ENCODE peak calls at places on chromosomes 6 and 20, in four cellular contexts. X, A, W and P are unnamed samples.

GRCh38 chr6:34027445-34027936 is 118.4 kb downstream of the GRM4 start:
- DNase-seq in X (peak), A (peak), W (peak), P (no peak)

GRCh38 chr6:53960311-53960710 is 150.9 kb upstream of the MLIP start:
- DNase-seq in X (no peak), A (no peak), W (peak), P (no peak)

GRCh38 chr6:52893221-52893620 is 16.3 kb downstream of the GSTA3 start:
- DNase-seq in X (no peak), A (no peak), W (no peak), P (no peak)

GRCh38 chr6:144624246-144624645 is 339.1 kb downstream of the UTRN start:
- DNase-seq in X (no peak), A (no peak), W (no peak), P (no peak)

GRCh38 chr20:33005132-33005566 is 916 bp upstream of the SUN5 start:
- DNase-seq in X (no peak), A (no peak), W (no peak), P (no peak)

GRCh38 chr6:139736507-139736906 is 362.1 kb upstream of the CITED2 start:
- DNase-seq in X (no peak), A (no peak), W (no peak), P (no peak)

GRCh38 chr20:10802201-10802600 is 128.4 kb upstream of the JAG1 start:
- DNase-seq in X (no peak), A (no peak), W (no peak), P (no peak)

GRCh38 chr6:169827372-169827771 is 76.0 kb downstream of the ERMARD start:
- DNase-seq in X (no peak), A (no peak), W (no peak), P (peak)

GRCh38 chr20:13226367-13226766 is 5.3 kb downstream of the ISM1 start:
- DNase-seq in X (no peak), A (no peak), W (no peak), P (no peak)

GRCh38 chr20:45358282-45359068 is 4.5 kb upstream of the SYS1 start:
- DNase-seq in X (no peak), A (peak), W (peak), P (peak)

GRCh38 chr20:24837721-24838456 is 111.2 kb upstream of the CST7 start:
- DNase-seq in X (no peak), A (no peak), W (peak), P (no peak)

GRCh38 chr6:74087898-74088297 is 391.9 kb downstream of the CD109 start:
- DNase-seq in X (no peak), A (no peak), W (no peak), P (no peak)

GRCh38 chr6:34490390-34491090 is 24.7 kb downstream of the PACSIN1 start:
- DNase-seq in X (no peak), A (no peak), W (no peak), P (no peak)

GRCh38 chr6:144362042-144363018 is 77.2 kb downstream of the UTRN start:
- DNase-seq in X (no peak), A (no peak), W (no peak), P (no peak)

GRCh38 chr6:53659458-53659857 is 6.1 kb downstream of the KLHL31 start:
- DNase-seq in X (no peak), A (no peak), W (no peak), P (no peak)

GRCh38 chr20:52251137-52251700 is 59.6 kb upstream of the ZFP64 start:
- DNase-seq in X (no peak), A (no peak), W (no peak), P (no peak)

GRCh38 chr6:4105980-4106536 is 27.1 kb upstream of the FAM217A start:
- DNase-seq in X (no peak), A (no peak), W (no peak), P (no peak)

GRCh38 chr6:34671801-34672656 is 24.5 kb downstream of the ILRUN start:
- DNase-seq in X (no peak), A (no peak), W (peak), P (no peak)

GRCh38 chr20:56537997-56538396 is 5.0 kb downstream of the FAM209B start:
- DNase-seq in X (no peak), A (no peak), W (no peak), P (no peak)

GRCh38 chr20:13671500-13672288 is 33.0 kb upstream of the TASP1 start:
- DNase-seq in X (no peak), A (no peak), W (peak), P (no peak)

GRCh38 chr6:32685603-32686002 is 19.1 kb upstream of the HLA-DQB1 start:
- DNase-seq in X (no peak), A (no peak), W (no peak), P (no peak)

GRCh38 chr6:85469276-85470022 is 19.6 kb downstream of the NT5E start:
- DNase-seq in X (no peak), A (no peak), W (no peak), P (no peak)

GRCh38 chr6:129844118-129844891 is 16.8 kb downstream of the TMEM244 start:
- DNase-seq in X (no peak), A (no peak), W (peak), P (no peak)

GRCh38 chr20:20665933-20666332 is 46.5 kb downstream of the RALGAPA2 start:
- DNase-seq in X (no peak), A (no peak), W (no peak), P (no peak)

GRCh38 chr6:118325220-118325860 is 222.8 kb upstream of the PLN start:
- DNase-seq in X (no peak), A (no peak), W (peak), P (no peak)

GRCh38 chr20:35120012-35120701 is 27.0 kb downstream of the EDEM2 start:
- DNase-seq in X (no peak), A (no peak), W (peak), P (no peak)

GRCh38 chr20:52031206-52031573 is 160.4 kb downstream of the ZFP64 start:
- DNase-seq in X (no peak), A (no peak), W (peak), P (no peak)

GRCh38 chr20:2602046-2602735 is 50.2 kb upstream of the NOP56 start:
- DNase-seq in X (no peak), A (no peak), W (no peak), P (no peak)

GRCh38 chr6:130020106-130020851 is 1.9 kb downstream of the L3MBTL3 start:
- DNase-seq in X (no peak), A (no peak), W (no peak), P (peak)

GRCh38 chr20:48791014-48791413 is 36.8 kb downstream of the PREX1 start:
- DNase-seq in X (no peak), A (no peak), W (no peak), P (no peak)

GRCh38 chr6:139369068-139369467 is 5.4 kb downstream of the CITED2 start:
- DNase-seq in X (no peak), A (no peak), W (peak), P (no peak)

GRCh38 chr6:163888030-163888819 is 473.7 kb downstream of the QKI start:
- DNase-seq in X (no peak), A (no peak), W (no peak), P (no peak)

GRCh38 chr6:48844696-48845095 is 618.4 kb downstream of the MMUT start:
- DNase-seq in X (no peak), A (no peak), W (no peak), P (no peak)

GRCh38 chr20:49024220-49024619 is 21.9 kb upstream of the CSE1L start:
- DNase-seq in X (no peak), A (no peak), W (no peak), P (peak)

GRCh38 chr6:98794306-98794852 is 40.0 kb upstream of the POU3F2 start:
- DNase-seq in X (no peak), A (no peak), W (no peak), P (no peak)

GRCh38 chr6:110561016-110561396 is 84.6 kb upstream of the SLC22A16 start:
- DNase-seq in X (no peak), A (no peak), W (no peak), P (no peak)

GRCh38 chr6:108651781-108652227 is 91.1 kb downstream of the FOXO3 start:
- DNase-seq in X (no peak), A (no peak), W (peak), P (no peak)

GRCh38 chr6:48610846-48611245 is 499.8 kb upstream of the PTCHD4 start:
- DNase-seq in X (no peak), A (no peak), W (no peak), P (no peak)

GRCh38 chr6:160853946-160854345 is 137.6 kb upstream of the MAP3K4 start:
- DNase-seq in X (no peak), A (no peak), W (no peak), P (no peak)

DNA sequence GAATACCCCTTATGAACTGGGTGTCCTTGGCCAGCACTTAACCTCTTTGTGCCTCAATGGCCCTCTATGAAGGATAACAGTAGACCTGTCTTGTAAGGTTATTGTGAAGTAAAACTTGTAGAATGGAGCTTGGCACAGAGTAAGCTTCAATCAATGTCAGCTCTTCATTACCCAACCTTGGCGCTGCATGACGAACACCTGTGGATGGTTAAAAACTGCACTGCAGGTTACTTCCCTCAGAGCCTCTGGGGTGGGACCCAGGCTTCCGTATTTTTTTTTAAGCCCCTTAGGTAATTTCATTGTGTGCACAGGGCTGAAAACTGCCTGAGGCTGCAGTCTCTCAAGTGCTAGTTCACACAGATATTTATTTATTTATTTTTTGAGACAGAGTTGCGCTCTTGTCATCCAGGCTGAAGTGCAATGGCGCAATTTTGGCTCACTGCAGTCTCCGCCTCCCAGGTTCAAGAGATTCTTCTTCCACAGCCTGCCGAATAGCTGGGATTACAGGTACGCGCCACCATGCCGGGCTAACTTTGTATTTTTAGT is 42.8 kb upstream of the SLC23A2 start:
- DNase-seq in X (no peak), A (no peak), W (no peak), P (no peak)
- TF ChIP-seq CTCF in X (no peak), A (no peak), W (no peak), P (no peak)

GRCh38 chr6:165854061-165854862 is 191.2 kb upstream of the PDE10A start:
- DNase-seq in X (no peak), A (no peak), W (no peak), P (no peak)
- TF ChIP-seq CTCF in X (no peak), A (no peak), W (no peak), P (no peak)

GRCh38 chr20:37390503-37390890 is 44.6 kb downstream of the SRC start:
- DNase-seq in X (no peak), A (peak), W (no peak), P (peak)

GRCh38 chr20:37390891-37391525 is 45.1 kb downstream of the SRC start:
- DNase-seq in X (no peak), A (peak), W (no peak), P (no peak)

GRCh38 chr20:37393196-37393862 is 47.4 kb downstream of the SRC start:
- DNase-seq in X (no peak), A (peak), W (no peak), P (no peak)

GRCh38 chr20:37393863-37394542 is 48.1 kb downstream of the SRC start:
- DNase-seq in X (no peak), A (peak), W (no peak), P (no peak)

GRCh38 chr20:37392441-37393195 is 46.7 kb downstream of the SRC start:
- DNase-seq in X (no peak), A (peak), W (no peak), P (no peak)
- TF ChIP-seq CTCF in X (peak), A (peak), W (peak), P (no peak)

GRCh38 chr6:89199571-89199970 is 17.6 kb downstream of the GABRR1 start:
- DNase-seq in X (no peak), A (no peak), W (no peak), P (no peak)
- TF ChIP-seq CTCF in X (no peak), A (no peak), W (no peak), P (no peak)

GRCh38 chr20:768426-768978 is at the start of gene SLC52A3:
- DNase-seq in X (no peak), A (no peak), W (no peak), P (no peak)
- TF ChIP-seq CTCF in X (peak), A (peak), W (peak), P (no peak)

DNA sequence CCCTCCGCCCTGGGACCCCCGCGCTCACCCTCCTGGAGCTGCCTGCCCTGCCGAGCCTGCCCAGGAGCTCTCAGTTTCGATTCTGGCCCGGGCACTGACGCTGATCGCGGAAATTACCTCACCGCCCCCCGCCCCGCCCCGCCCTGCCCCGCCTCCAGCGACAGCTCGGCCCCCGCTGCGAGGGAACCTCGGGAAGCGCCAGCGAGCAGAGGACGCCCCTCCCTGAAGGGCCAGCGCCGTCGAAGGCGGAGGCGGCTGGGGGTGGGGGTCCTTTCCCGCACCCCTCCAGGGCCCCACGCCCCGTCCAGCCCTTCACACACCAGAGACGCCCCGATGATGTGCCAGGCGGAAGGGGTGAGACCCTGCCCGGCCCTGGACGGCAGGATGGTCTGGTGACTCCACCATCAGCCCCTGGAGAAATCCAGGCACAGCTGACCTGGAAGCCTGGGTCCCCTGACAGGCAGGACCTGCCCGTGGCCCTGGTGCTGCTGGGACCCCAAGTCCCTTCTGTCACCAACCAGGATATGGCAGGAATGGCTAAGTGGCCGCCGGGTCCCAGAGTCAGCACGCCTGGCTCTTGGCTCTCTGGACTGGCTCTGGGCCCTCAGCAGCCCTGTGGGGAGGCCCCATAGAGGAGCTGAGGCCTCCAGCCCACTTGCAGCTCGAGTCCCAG is at the start of gene HELZ2:
- DNase-seq in X (peak), A (peak), W (peak), P (peak)
- TF ChIP-seq CTCF in X (no peak), A (no peak), W (no peak), P (no peak)